ENCODE peak calls at places on chromosomes 11 and 22, in seven cellular contexts. One of them, this sample, is unnamed.

GRCh38 chr11:66856496-66857233 is at the start of gene LRFN4:
- DNase-seq in K562: peak; percentile 71
- DNase-seq in SK-N-SH: peak; percentile 90
- DNase-seq in HepG2: no peak
- DNase-seq in H1: no peak
- DNase-seq in GM12878: no peak
- DNase-seq in GM12891: peak; percentile 80
- DNase-seq in this sample: peak; percentile 78

GRCh38 chr11:76806131-76806530 is 23.0 kb downstream of the TSKU start:
- DNase-seq in GM12891: no peak
- DNase-seq in GM12878: no peak
- DNase-seq in HepG2: no peak
- DNase-seq in K562: no peak
- DNase-seq in H1: peak; percentile 43
- DNase-seq in SK-N-SH: no peak
- DNase-seq in this sample: no peak

GRCh38 chr11:70270877-70271634 is 566 bp downstream of the PPFIA1 start:
- DNase-seq in K562: peak; percentile 78
- DNase-seq in H1: peak; percentile 68
- DNase-seq in SK-N-SH: peak; percentile 85
- DNase-seq in GM12878: no peak
- DNase-seq in HepG2: peak; percentile 37
- DNase-seq in GM12891: peak; percentile 42
- DNase-seq in this sample: peak; percentile 41

GRCh38 chr11:64765841-64766682 is 6.3 kb upstream of the PYGM start:
- DNase-seq in SK-N-SH: peak; percentile 47
- DNase-seq in HepG2: no peak
- DNase-seq in GM12878: no peak
- DNase-seq in GM12891: no peak
- DNase-seq in H1: no peak
- DNase-seq in K562: no peak
- DNase-seq in this sample: no peak

GRCh38 chr11:109320595-109320994 is 101.4 kb upstream of the C11orf87 start:
- DNase-seq in K562: no peak
- DNase-seq in HepG2: no peak
- DNase-seq in SK-N-SH: no peak
- DNase-seq in GM12878: no peak
- DNase-seq in H1: no peak
- DNase-seq in GM12891: no peak
- DNase-seq in this sample: no peak

GRCh38 chr11:67033661-67034166 is 10.8 kb downstream of the SYT12 start:
- DNase-seq in H1: no peak
- DNase-seq in SK-N-SH: no peak
- DNase-seq in K562: no peak
- DNase-seq in HepG2: no peak
- DNase-seq in GM12878: no peak
- DNase-seq in GM12891: no peak
- DNase-seq in this sample: no peak

GRCh38 chr22:24244144-24244787 is 616 bp downstream of the GGT5 start:
- DNase-seq in GM12878: no peak
- DNase-seq in GM12891: no peak
- DNase-seq in H1: no peak
- DNase-seq in SK-N-SH: peak; percentile 84
- DNase-seq in HepG2: no peak
- DNase-seq in K562: peak; percentile 2
- DNase-seq in this sample: no peak

GRCh38 chr22:50146440-50147228 is 23.9 kb upstream of the PANX2 start:
- DNase-seq in GM12891: no peak
- DNase-seq in K562: peak; percentile 63
- DNase-seq in HepG2: peak; percentile 87
- DNase-seq in GM12878: no peak
- DNase-seq in H1: no peak
- DNase-seq in SK-N-SH: peak; percentile 81
- DNase-seq in this sample: no peak

GRCh38 chr11:57288771-57289579 is 35.8 kb downstream of the TNKS1BP1 start:
- DNase-seq in SK-N-SH: peak; percentile 20
- DNase-seq in K562: no peak
- DNase-seq in GM12878: no peak
- DNase-seq in HepG2: peak; percentile 41
- DNase-seq in GM12891: no peak
- DNase-seq in H1: no peak
- DNase-seq in this sample: no peak

GRCh38 chr22:45922661-45923060 is 54.3 kb downstream of the WNT7B start:
- DNase-seq in GM12878: no peak
- DNase-seq in GM12891: no peak
- DNase-seq in SK-N-SH: no peak
- DNase-seq in H1: no peak
- DNase-seq in HepG2: no peak
- DNase-seq in K562: no peak
- DNase-seq in this sample: no peak

GRCh38 chr11:11916981-11917399 is 75.2 kb downstream of the USP47 start:
- DNase-seq in H1: no peak
- DNase-seq in GM12878: no peak
- DNase-seq in SK-N-SH: no peak
- DNase-seq in K562: no peak
- DNase-seq in GM12891: no peak
- DNase-seq in HepG2: peak; percentile 2
- DNase-seq in this sample: no peak

GRCh38 chr11:119861160-119861559 is 132.2 kb upstream of the NECTIN1 start:
- DNase-seq in HepG2: no peak
- DNase-seq in GM12891: no peak
- DNase-seq in SK-N-SH: no peak
- DNase-seq in H1: no peak
- DNase-seq in K562: no peak
- DNase-seq in GM12878: no peak
- DNase-seq in this sample: no peak

GRCh38 chr11:77090046-77090372 is 12.6 kb upstream of the OMP start:
- DNase-seq in K562: no peak
- DNase-seq in SK-N-SH: no peak
- DNase-seq in GM12878: no peak
- DNase-seq in HepG2: no peak
- DNase-seq in H1: no peak
- DNase-seq in GM12891: no peak
- DNase-seq in this sample: no peak

GRCh38 chr11:34749666-34750659 is 129.1 kb downstream of the EHF start:
- DNase-seq in K562: no peak
- DNase-seq in HepG2: no peak
- DNase-seq in SK-N-SH: no peak
- DNase-seq in GM12878: no peak
- DNase-seq in H1: no peak
- DNase-seq in GM12891: no peak
- DNase-seq in this sample: no peak

GRCh38 chr22:26656896-26657851 is at the start of gene MIAT:
- DNase-seq in HepG2: no peak
- DNase-seq in SK-N-SH: peak; percentile 84
- DNase-seq in GM12878: no peak
- DNase-seq in K562: peak; percentile 51
- DNase-seq in H1: peak; percentile 87
- DNase-seq in GM12891: peak; percentile 73
- DNase-seq in this sample: peak; percentile 69

GRCh38 chr11:57560146-57560545 is 7.3 kb downstream of the UBE2L6 start:
- DNase-seq in GM12878: no peak
- DNase-seq in H1: no peak
- DNase-seq in HepG2: no peak
- DNase-seq in SK-N-SH: no peak
- DNase-seq in K562: no peak
- DNase-seq in GM12891: no peak
- DNase-seq in this sample: no peak

GRCh38 chr11:123351375-123351774 is 78.7 kb upstream of the GRAMD1B start:
- DNase-seq in H1: peak; percentile 61
- DNase-seq in K562: no peak
- DNase-seq in SK-N-SH: peak; percentile 55
- DNase-seq in GM12891: no peak
- DNase-seq in HepG2: no peak
- DNase-seq in GM12878: no peak
- DNase-seq in this sample: no peak

GRCh38 chr11:134661660-134662059 is 249.6 kb upstream of the B3GAT1 start:
- DNase-seq in K562: no peak
- DNase-seq in H1: peak; percentile 6
- DNase-seq in GM12891: no peak
- DNase-seq in HepG2: no peak
- DNase-seq in GM12878: no peak
- DNase-seq in SK-N-SH: no peak
- DNase-seq in this sample: no peak

GRCh38 chr11:59551651-59552521 is 40.5 kb downstream of the OR4D9 start:
- DNase-seq in H1: no peak
- DNase-seq in HepG2: peak; percentile 42
- DNase-seq in GM12891: no peak
- DNase-seq in K562: no peak
- DNase-seq in SK-N-SH: peak; percentile 21
- DNase-seq in GM12878: no peak
- DNase-seq in this sample: no peak

GRCh38 chr22:19942071-19942885 is 660 bp upstream of the TXNRD2 start:
- DNase-seq in K562: peak; percentile 92
- DNase-seq in H1: no peak
- DNase-seq in HepG2: no peak
- DNase-seq in GM12891: no peak
- DNase-seq in SK-N-SH: peak; percentile 64
- DNase-seq in GM12878: no peak
- DNase-seq in this sample: no peak

GRCh38 chr11:32032052-32032451 is 58.8 kb upstream of the RCN1 start:
- DNase-seq in GM12878: no peak
- DNase-seq in H1: no peak
- DNase-seq in K562: no peak
- DNase-seq in SK-N-SH: no peak
- DNase-seq in GM12891: no peak
- DNase-seq in HepG2: no peak
- DNase-seq in this sample: no peak
- TF ChIP-seq TAF1 in GM12878: no peak
- TF ChIP-seq TAF1 in H1: no peak
- TF ChIP-seq TAF1 in K562: no peak
- TF ChIP-seq TAF1 in SK-N-SH: no peak
- TF ChIP-seq TAF1 in GM12891: no peak
- TF ChIP-seq TAF1 in HepG2: no peak
- TF ChIP-seq TAF1 in this sample: no peak

GRCh38 chr11:14184548-14184947 is 174.4 kb downstream of the RRAS2 start:
- DNase-seq in HepG2: peak; percentile 5
- DNase-seq in GM12878: no peak
- DNase-seq in H1: no peak
- DNase-seq in SK-N-SH: no peak
- DNase-seq in GM12891: no peak
- DNase-seq in K562: no peak
- DNase-seq in this sample: no peak

GRCh38 chr11:14183973-14184372 is 175.0 kb downstream of the RRAS2 start:
- DNase-seq in H1: no peak
- DNase-seq in K562: no peak
- DNase-seq in GM12891: no peak
- DNase-seq in HepG2: no peak
- DNase-seq in GM12878: no peak
- DNase-seq in SK-N-SH: no peak
- DNase-seq in this sample: no peak

GRCh38 chr11:14182833-14183340 is 176.1 kb downstream of the RRAS2 start:
- DNase-seq in H1: no peak
- DNase-seq in K562: no peak
- DNase-seq in HepG2: no peak
- DNase-seq in SK-N-SH: no peak
- DNase-seq in GM12878: no peak
- DNase-seq in GM12891: no peak
- DNase-seq in this sample: no peak

DNA sequence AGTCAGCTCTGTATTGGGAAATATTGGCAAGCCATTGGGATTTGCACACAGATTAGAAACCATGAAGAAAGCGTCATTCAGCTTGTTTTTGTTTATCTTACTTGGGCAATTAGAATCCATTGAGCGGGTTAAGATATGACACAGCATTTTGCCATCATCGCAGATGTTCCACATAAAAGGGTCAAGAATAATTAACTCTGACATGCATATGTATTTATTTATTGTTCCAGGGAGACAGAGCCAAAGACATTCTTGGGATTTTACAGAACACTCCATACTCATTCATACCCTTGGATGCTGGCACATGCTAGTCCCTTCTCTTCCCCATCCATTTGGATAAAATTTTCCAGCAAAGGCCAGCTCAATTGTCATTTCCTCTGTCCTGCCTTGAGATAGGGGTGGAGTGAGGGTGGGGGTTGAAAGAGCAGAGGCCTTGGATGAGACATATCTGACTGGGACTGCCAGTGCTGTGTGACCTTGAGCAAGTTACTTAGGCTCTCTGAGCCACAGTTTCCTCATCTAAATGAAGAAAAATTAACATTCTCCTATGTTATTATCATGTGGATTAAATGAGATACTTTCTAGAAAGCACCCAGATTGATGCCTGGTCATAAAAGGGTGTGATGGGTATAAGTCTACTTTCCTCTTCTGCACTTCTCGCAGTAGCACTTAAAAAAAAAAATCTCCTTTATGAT is 179.7 kb downstream of the RRAS2 start:
- DNase-seq in H1: no peak
- DNase-seq in HepG2: no peak
- DNase-seq in GM12891: no peak
- DNase-seq in GM12878: no peak
- DNase-seq in K562: no peak
- DNase-seq in SK-N-SH: no peak
- DNase-seq in this sample: no peak
- TF ChIP-seq TAF1 in H1: no peak
- TF ChIP-seq TAF1 in HepG2: no peak
- TF ChIP-seq TAF1 in GM12891: no peak
- TF ChIP-seq TAF1 in GM12878: no peak
- TF ChIP-seq TAF1 in K562: no peak
- TF ChIP-seq TAF1 in SK-N-SH: no peak
- TF ChIP-seq TAF1 in this sample: no peak

GRCh38 chr11:695332-695605 is 247 bp upstream of the DEAF1 start:
- DNase-seq in HepG2: no peak
- DNase-seq in H1: no peak
- DNase-seq in GM12878: no peak
- DNase-seq in SK-N-SH: no peak
- DNase-seq in K562: no peak
- DNase-seq in GM12891: no peak
- DNase-seq in this sample: no peak

GRCh38 chr11:692824-693414 is 2.1 kb downstream of the DEAF1 start:
- DNase-seq in SK-N-SH: no peak
- DNase-seq in K562: no peak
- DNase-seq in GM12878: peak; percentile 8
- DNase-seq in GM12891: no peak
- DNase-seq in HepG2: no peak
- DNase-seq in H1: no peak
- DNase-seq in this sample: no peak

GRCh38 chr11:693415-693831 is 1.6 kb downstream of the DEAF1 start:
- DNase-seq in HepG2: no peak
- DNase-seq in SK-N-SH: no peak
- DNase-seq in H1: no peak
- DNase-seq in K562: no peak
- DNase-seq in GM12891: no peak
- DNase-seq in GM12878: no peak
- DNase-seq in this sample: no peak

GRCh38 chr11:694563-695331 is at the start of gene DEAF1:
- DNase-seq in HepG2: peak; percentile 90
- DNase-seq in GM12878: peak; percentile 59
- DNase-seq in H1: peak; percentile 99
- DNase-seq in GM12891: peak; percentile 80
- DNase-seq in K562: peak; percentile 83
- DNase-seq in SK-N-SH: peak; percentile 95
- DNase-seq in this sample: peak; percentile 78

GRCh38 chr11:693887-694562 is 997 bp downstream of the DEAF1 start:
- DNase-seq in HepG2: no peak
- DNase-seq in GM12891: no peak
- DNase-seq in SK-N-SH: no peak
- DNase-seq in H1: no peak
- DNase-seq in GM12878: no peak
- DNase-seq in K562: no peak
- DNase-seq in this sample: no peak
- TF ChIP-seq TAF1 in HepG2: no peak
- TF ChIP-seq TAF1 in GM12891: no peak
- TF ChIP-seq TAF1 in SK-N-SH: no peak
- TF ChIP-seq TAF1 in H1: no peak
- TF ChIP-seq TAF1 in GM12878: no peak
- TF ChIP-seq TAF1 in K562: no peak
- TF ChIP-seq TAF1 in this sample: no peak

GRCh38 chr11:126485021-126485781 is 129.7 kb downstream of the ST3GAL4 start:
- DNase-seq in K562: no peak
- DNase-seq in H1: no peak
- DNase-seq in GM12878: no peak
- DNase-seq in HepG2: no peak
- DNase-seq in GM12891: no peak
- DNase-seq in SK-N-SH: no peak
- DNase-seq in this sample: no peak
- TF ChIP-seq TAF1 in K562: no peak
- TF ChIP-seq TAF1 in H1: no peak
- TF ChIP-seq TAF1 in GM12878: no peak
- TF ChIP-seq TAF1 in HepG2: no peak
- TF ChIP-seq TAF1 in GM12891: no peak
- TF ChIP-seq TAF1 in SK-N-SH: no peak
- TF ChIP-seq TAF1 in this sample: no peak